ENCODE peak calls at places on chromosomes 1 and 21, in four cellular contexts. P is upper lobe of left lung, U is Peyer's patch, L is natural killer cell. W is an unnamed sample.

GRCh38 chr1:155526356-155526755 is 36.2 kb downstream of the ASH1L start:
- DNase-seq in P (no peak), U (no peak), L (no peak), W (no peak)

GRCh38 chr1:55289042-55289441 is 73.9 kb upstream of the USP24 start:
- DNase-seq in P (no peak), U (no peak), L (no peak), W (no peak)

GRCh38 chr1:2795926-2796325 is 5.6 kb downstream of the TTC34 start:
- DNase-seq in P (no peak), U (no peak), L (no peak), W (no peak)

GRCh38 chr1:30037251-30038118 is 685.9 kb downstream of the MATN1 start:
- DNase-seq in P (no peak), U (no peak), L (no peak), W (no peak)

GRCh38 chr1:205597691-205598314 is 34.0 kb downstream of the ELK4 start:
- DNase-seq in P (no peak), U (no peak), L (no peak), W (no peak)

GRCh38 chr1:201883786-201884185 is 4.9 kb upstream of the SHISA4 start:
- DNase-seq in P (peak; percentile 42), U (no peak), L (no peak), W (peak; percentile 74)

GRCh38 chr21:42003051-42003461 is 7.1 kb downstream of the ZBTB21 start:
- DNase-seq in P (no peak), U (no peak), L (no peak), W (no peak)

GRCh38 chr1:211736351-211736915 is 61.0 kb upstream of the NEK2 start:
- DNase-seq in P (no peak), U (no peak), L (no peak), W (no peak)

GRCh38 chr1:19169642-19170041 is 40.4 kb downstream of the UBR4 start:
- DNase-seq in P (no peak), U (no peak), L (no peak), W (no peak)

GRCh38 chr1:46244656-46245371 is 2.7 kb upstream of the RAD54L start:
- DNase-seq in P (no peak), U (no peak), L (no peak), W (no peak)

GRCh38 chr1:46247433-46248121 is at the start of gene RAD54L:
- DNase-seq in P (peak; percentile 98), U (peak; percentile 98), L (peak; percentile 92), W (peak; percentile 98)

GRCh38 chr1:46246548-46247432 is 773 bp upstream of the RAD54L start:
- DNase-seq in P (peak; percentile 48), U (peak; percentile 55), L (peak; percentile 50), W (no peak)

GRCh38 chr1:46242918-46243317 is 4.6 kb upstream of the RAD54L start:
- DNase-seq in P (no peak), U (no peak), L (no peak), W (no peak)

DNA sequence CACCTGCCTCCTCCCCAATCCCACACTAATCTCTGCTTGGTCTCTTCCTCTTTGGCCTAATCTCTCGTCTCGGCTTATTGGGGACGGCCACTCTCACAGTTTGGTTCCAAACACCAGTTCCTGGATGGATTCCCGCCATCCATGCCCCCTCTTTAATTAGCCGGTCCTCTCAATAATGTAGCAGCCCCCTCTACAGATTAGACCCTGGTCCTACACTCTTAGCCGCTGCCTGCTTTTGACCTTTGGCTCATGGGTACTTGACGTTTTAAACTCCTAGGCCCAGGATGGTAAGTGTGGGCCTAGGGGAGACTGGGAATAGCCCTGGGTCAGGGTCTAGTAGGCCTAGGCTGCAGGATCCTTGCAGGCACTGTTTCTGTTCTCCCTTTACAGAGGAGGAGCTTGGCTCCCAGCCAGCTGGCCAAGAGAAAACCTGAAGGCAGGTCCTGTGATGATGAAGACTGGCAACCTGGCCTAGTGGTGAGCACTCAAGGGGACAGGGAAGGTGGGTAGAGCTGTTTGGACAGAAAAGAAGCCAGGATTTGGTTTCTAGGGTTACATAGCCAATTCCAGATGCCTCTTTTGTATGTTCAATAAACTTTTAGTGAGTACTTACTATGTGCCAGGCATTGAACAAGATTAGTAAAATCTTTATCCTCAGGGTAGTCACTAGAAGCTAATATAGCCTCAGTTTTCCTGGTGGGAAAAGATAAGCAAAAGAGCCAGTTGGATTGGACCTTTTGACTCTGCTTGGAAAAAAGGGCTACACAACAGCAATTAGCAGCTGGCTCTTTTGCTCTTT is 758 bp downstream of the RAD54L start:
- DNase-seq in P (peak; percentile 28), U (no peak), L (no peak), W (no peak)
- TF ChIP-seq CTCF in P (no peak), U (no peak), L (no peak), W (no peak)

DNA sequence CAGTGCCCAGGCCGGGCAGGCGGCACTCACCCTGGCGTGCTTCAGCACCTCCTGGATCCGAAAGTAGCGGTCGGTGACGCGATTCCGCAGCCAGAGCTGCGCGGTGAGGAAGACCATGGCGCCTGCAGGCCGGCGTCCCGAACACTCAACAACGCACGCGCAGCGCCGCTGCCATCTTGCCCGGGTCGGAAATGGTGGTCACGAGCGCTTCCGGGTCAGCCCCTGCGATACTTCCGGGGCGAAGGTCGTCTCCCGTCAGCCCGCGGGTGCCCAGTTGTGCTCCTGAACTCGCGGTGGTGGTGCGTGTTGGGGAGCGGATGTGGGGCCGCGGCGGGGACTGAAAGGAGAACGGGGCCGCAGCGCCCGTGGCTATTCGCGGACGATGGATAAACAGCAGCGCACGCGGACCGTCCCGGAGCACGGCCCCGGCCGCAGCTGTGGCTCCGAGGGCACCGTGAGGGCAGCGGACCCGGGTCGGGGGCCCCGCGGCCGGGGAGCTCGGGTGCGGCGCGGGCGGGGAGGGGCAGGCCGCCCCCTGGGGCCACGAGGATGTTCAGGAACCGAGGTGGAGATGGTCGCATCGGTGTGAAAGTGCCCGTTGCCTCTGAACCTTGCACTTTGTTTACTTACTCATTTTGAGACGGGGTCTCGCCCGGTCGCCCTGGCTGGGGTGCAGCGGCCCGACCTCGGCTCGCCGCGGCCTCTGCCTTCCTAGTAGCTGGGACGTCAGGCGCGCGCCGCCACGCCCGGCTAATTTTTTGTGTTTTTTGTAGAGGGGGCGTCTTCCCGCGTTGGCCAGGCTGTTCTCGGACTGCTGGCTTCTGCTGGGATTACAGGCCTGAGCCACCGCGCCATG is at the start of gene MRPL20:
- DNase-seq in P (peak; percentile 95), U (peak; percentile 95), L (peak; percentile 94), W (peak; percentile 95)
- TF ChIP-seq CTCF in P (peak; percentile 15), U (no peak), L (no peak), W (no peak)

DNA sequence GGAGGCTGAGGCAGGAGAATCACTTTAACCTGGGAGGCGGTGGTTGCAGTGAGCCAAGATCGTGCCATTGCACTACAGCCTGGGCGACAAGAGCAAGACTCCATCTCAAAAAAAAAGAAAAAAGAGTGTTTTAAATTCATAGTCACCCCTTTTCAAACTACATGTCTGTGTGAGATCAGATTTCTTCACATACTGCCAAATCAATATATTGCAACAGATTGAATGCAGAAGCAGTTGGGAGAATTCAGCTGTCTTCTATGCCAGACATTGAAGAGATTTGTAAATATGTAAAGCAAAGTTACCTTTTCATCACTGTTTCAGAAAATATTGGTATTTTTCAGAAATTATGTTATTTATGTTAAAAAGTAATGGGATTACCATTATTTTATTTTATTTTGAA is 101.1 kb downstream of the TMEM200B start:
- DNase-seq in P (no peak), U (no peak), L (no peak), W (no peak)
- TF ChIP-seq CTCF in P (no peak), U (no peak), L (no peak), W (no peak)

DNA sequence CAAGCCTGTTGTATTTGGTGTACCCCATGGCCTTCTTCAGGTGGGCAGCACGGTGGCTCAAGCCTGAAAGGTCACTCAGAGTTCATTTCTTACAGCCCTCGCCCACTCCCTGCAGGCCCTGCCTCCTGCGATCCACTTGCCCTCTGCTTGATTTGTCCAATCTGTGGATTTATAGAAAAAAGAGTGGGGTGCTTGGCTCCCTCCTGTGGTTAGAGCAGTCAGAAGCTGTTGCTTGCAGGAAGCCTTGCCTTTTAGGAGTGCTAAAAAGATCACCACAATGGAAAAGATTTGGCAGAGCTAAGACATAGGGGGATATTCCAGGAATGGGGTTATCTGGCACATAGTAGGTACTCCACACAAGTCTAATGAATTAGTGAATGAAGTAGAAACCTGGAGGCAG is 108.0 kb upstream of the TRABD2B start:
- DNase-seq in P (no peak), U (no peak), L (no peak), W (no peak)
- TF ChIP-seq CTCF in P (no peak), U (no peak), L (no peak), W (no peak)

GRCh38 chr1:73998348-73998959 is 199.5 kb downstream of the LRRIQ3 start:
- DNase-seq in P (no peak), U (no peak), L (no peak), W (no peak)
- TF ChIP-seq CTCF in P (no peak), U (no peak), L (no peak), W (peak; percentile 14)